ENCODE peak calls at places on chromosomes 16 and 17, in eight cellular contexts. One of them, this sample, is unnamed.

GRCh38 chr16:57684626-57685358 is 9.8 kb upstream of the DRC7 start:
- DNase-seq in Calu3: no peak
- DNase-seq in PC-3: no peak
- DNase-seq in activated naive CD4-positive, alpha-beta T cell treated with anti-CD3 and anti-CD28 coated beads, Interleukin-2, amount 10 ng/mL, durations not matched to agents 7 days and 5 days: no peak
- DNase-seq in EH: no peak
- DNase-seq in ecto neural progenitor cell: no peak
- DNase-seq in neural crest cell: no peak
- DNase-seq in NCI-H2081: no peak
- DNase-seq in this sample: no peak

GRCh38 chr17:57578608-57578990 is 166.5 kb downstream of the CCDC182 start:
- DNase-seq in Calu3: no peak
- DNase-seq in PC-3: no peak
- DNase-seq in activated naive CD4-positive, alpha-beta T cell treated with anti-CD3 and anti-CD28 coated beads, Interleukin-2, amount 10 ng/mL, durations not matched to agents 7 days and 5 days: no peak
- DNase-seq in EH: no peak
- DNase-seq in ecto neural progenitor cell: no peak
- DNase-seq in neural crest cell: no peak
- DNase-seq in NCI-H2081: no peak
- DNase-seq in this sample: no peak

GRCh38 chr16:27428035-27428785 is 26.2 kb downstream of the IL21R start:
- DNase-seq in Calu3: no peak
- DNase-seq in PC-3: no peak
- DNase-seq in activated naive CD4-positive, alpha-beta T cell treated with anti-CD3 and anti-CD28 coated beads, Interleukin-2, amount 10 ng/mL, durations not matched to agents 7 days and 5 days: no peak
- DNase-seq in EH: no peak
- DNase-seq in ecto neural progenitor cell: no peak
- DNase-seq in neural crest cell: no peak
- DNase-seq in NCI-H2081: no peak
- DNase-seq in this sample: no peak

GRCh38 chr16:78210305-78210704 is 110.9 kb downstream of the WWOX start:
- DNase-seq in Calu3: peak; percentile 60
- DNase-seq in PC-3: peak; percentile 90
- DNase-seq in activated naive CD4-positive, alpha-beta T cell treated with anti-CD3 and anti-CD28 coated beads, Interleukin-2, amount 10 ng/mL, durations not matched to agents 7 days and 5 days: no peak
- DNase-seq in EH: no peak
- DNase-seq in ecto neural progenitor cell: no peak
- DNase-seq in neural crest cell: no peak
- DNase-seq in NCI-H2081: no peak
- DNase-seq in this sample: no peak

GRCh38 chr17:44374306-44375195 is 10.9 kb upstream of the FAM171A2 start:
- DNase-seq in Calu3: peak; percentile 43
- DNase-seq in PC-3: no peak
- DNase-seq in activated naive CD4-positive, alpha-beta T cell treated with anti-CD3 and anti-CD28 coated beads, Interleukin-2, amount 10 ng/mL, durations not matched to agents 7 days and 5 days: no peak
- DNase-seq in EH: no peak
- DNase-seq in ecto neural progenitor cell: peak; percentile 77
- DNase-seq in neural crest cell: no peak
- DNase-seq in NCI-H2081: no peak
- DNase-seq in this sample: no peak

GRCh38 chr16:70608516-70608915 is 37.8 kb upstream of the IL34 start:
- DNase-seq in Calu3: peak; percentile 40
- DNase-seq in PC-3: peak; percentile 46
- DNase-seq in activated naive CD4-positive, alpha-beta T cell treated with anti-CD3 and anti-CD28 coated beads, Interleukin-2, amount 10 ng/mL, durations not matched to agents 7 days and 5 days: no peak
- DNase-seq in EH: no peak
- DNase-seq in ecto neural progenitor cell: no peak
- DNase-seq in neural crest cell: no peak
- DNase-seq in NCI-H2081: no peak
- DNase-seq in this sample: no peak

GRCh38 chr16:11251525-11252481 is 4.2 kb downstream of the SOCS1 start:
- DNase-seq in Calu3: no peak
- DNase-seq in PC-3: no peak
- DNase-seq in activated naive CD4-positive, alpha-beta T cell treated with anti-CD3 and anti-CD28 coated beads, Interleukin-2, amount 10 ng/mL, durations not matched to agents 7 days and 5 days: peak; percentile 77
- DNase-seq in EH: peak; percentile 21
- DNase-seq in ecto neural progenitor cell: no peak
- DNase-seq in neural crest cell: no peak
- DNase-seq in NCI-H2081: no peak
- DNase-seq in this sample: no peak

GRCh38 chr17:1040216-1040600 is 43.3 kb downstream of the TIMM22 start:
- DNase-seq in Calu3: no peak
- DNase-seq in PC-3: no peak
- DNase-seq in activated naive CD4-positive, alpha-beta T cell treated with anti-CD3 and anti-CD28 coated beads, Interleukin-2, amount 10 ng/mL, durations not matched to agents 7 days and 5 days: no peak
- DNase-seq in EH: no peak
- DNase-seq in ecto neural progenitor cell: no peak
- DNase-seq in neural crest cell: peak; percentile 50
- DNase-seq in NCI-H2081: no peak
- DNase-seq in this sample: peak; percentile 74

GRCh38 chr16:12754824-12755543 is 48.7 kb downstream of the CPPED1 start:
- DNase-seq in Calu3: no peak
- DNase-seq in PC-3: no peak
- DNase-seq in activated naive CD4-positive, alpha-beta T cell treated with anti-CD3 and anti-CD28 coated beads, Interleukin-2, amount 10 ng/mL, durations not matched to agents 7 days and 5 days: no peak
- DNase-seq in EH: peak; percentile 74
- DNase-seq in ecto neural progenitor cell: no peak
- DNase-seq in neural crest cell: no peak
- DNase-seq in NCI-H2081: no peak
- DNase-seq in this sample: no peak

GRCh38 chr16:66490774-66491715 is 58.9 kb downstream of the TK2 start:
- DNase-seq in Calu3: no peak
- DNase-seq in PC-3: no peak
- DNase-seq in activated naive CD4-positive, alpha-beta T cell treated with anti-CD3 and anti-CD28 coated beads, Interleukin-2, amount 10 ng/mL, durations not matched to agents 7 days and 5 days: no peak
- DNase-seq in EH: no peak
- DNase-seq in ecto neural progenitor cell: no peak
- DNase-seq in neural crest cell: no peak
- DNase-seq in NCI-H2081: no peak
- DNase-seq in this sample: no peak

GRCh38 chr16:48611329-48612137 is 1.6 kb upstream of the N4BP1 start:
- DNase-seq in Calu3: peak; percentile 42
- DNase-seq in PC-3: no peak
- DNase-seq in activated naive CD4-positive, alpha-beta T cell treated with anti-CD3 and anti-CD28 coated beads, Interleukin-2, amount 10 ng/mL, durations not matched to agents 7 days and 5 days: peak; percentile 90
- DNase-seq in EH: no peak
- DNase-seq in ecto neural progenitor cell: no peak
- DNase-seq in neural crest cell: no peak
- DNase-seq in NCI-H2081: peak; percentile 24
- DNase-seq in this sample: no peak

GRCh38 chr17:76569607-76570279 is 15.9 kb downstream of the ST6GALNAC2 start:
- DNase-seq in Calu3: peak; percentile 89
- DNase-seq in PC-3: peak; percentile 54
- DNase-seq in activated naive CD4-positive, alpha-beta T cell treated with anti-CD3 and anti-CD28 coated beads, Interleukin-2, amount 10 ng/mL, durations not matched to agents 7 days and 5 days: no peak
- DNase-seq in EH: no peak
- DNase-seq in ecto neural progenitor cell: no peak
- DNase-seq in neural crest cell: no peak
- DNase-seq in NCI-H2081: no peak
- DNase-seq in this sample: no peak

GRCh38 chr16:87918866-87919680 is 17.3 kb downstream of the CA5A start:
- DNase-seq in Calu3: no peak
- DNase-seq in PC-3: no peak
- DNase-seq in activated naive CD4-positive, alpha-beta T cell treated with anti-CD3 and anti-CD28 coated beads, Interleukin-2, amount 10 ng/mL, durations not matched to agents 7 days and 5 days: no peak
- DNase-seq in EH: peak; percentile 59
- DNase-seq in ecto neural progenitor cell: no peak
- DNase-seq in neural crest cell: no peak
- DNase-seq in NCI-H2081: no peak
- DNase-seq in this sample: no peak

GRCh38 chr17:81287155-81287554 is 8.0 kb downstream of the SLC38A10 start:
- DNase-seq in Calu3: no peak
- DNase-seq in PC-3: no peak
- DNase-seq in activated naive CD4-positive, alpha-beta T cell treated with anti-CD3 and anti-CD28 coated beads, Interleukin-2, amount 10 ng/mL, durations not matched to agents 7 days and 5 days: no peak
- DNase-seq in EH: no peak
- DNase-seq in ecto neural progenitor cell: no peak
- DNase-seq in neural crest cell: no peak
- DNase-seq in NCI-H2081: no peak
- DNase-seq in this sample: no peak

GRCh38 chr16:53078247-53078646 is 23.5 kb downstream of the CHD9 start:
- DNase-seq in Calu3: no peak
- DNase-seq in PC-3: no peak
- DNase-seq in activated naive CD4-positive, alpha-beta T cell treated with anti-CD3 and anti-CD28 coated beads, Interleukin-2, amount 10 ng/mL, durations not matched to agents 7 days and 5 days: no peak
- DNase-seq in EH: no peak
- DNase-seq in ecto neural progenitor cell: no peak
- DNase-seq in neural crest cell: no peak
- DNase-seq in NCI-H2081: no peak
- DNase-seq in this sample: no peak

GRCh38 chr16:84369105-84369504 is 767 bp downstream of the ATP2C2 start:
- DNase-seq in Calu3: no peak
- DNase-seq in PC-3: no peak
- DNase-seq in activated naive CD4-positive, alpha-beta T cell treated with anti-CD3 and anti-CD28 coated beads, Interleukin-2, amount 10 ng/mL, durations not matched to agents 7 days and 5 days: no peak
- DNase-seq in EH: no peak
- DNase-seq in ecto neural progenitor cell: no peak
- DNase-seq in neural crest cell: no peak
- DNase-seq in NCI-H2081: no peak
- DNase-seq in this sample: no peak

GRCh38 chr16:14486520-14487303 is 143.3 kb downstream of the PARN start:
- DNase-seq in Calu3: peak; percentile 79
- DNase-seq in PC-3: peak; percentile 92
- DNase-seq in activated naive CD4-positive, alpha-beta T cell treated with anti-CD3 and anti-CD28 coated beads, Interleukin-2, amount 10 ng/mL, durations not matched to agents 7 days and 5 days: no peak
- DNase-seq in EH: peak; percentile 97
- DNase-seq in ecto neural progenitor cell: peak; percentile 56
- DNase-seq in neural crest cell: peak; percentile 14
- DNase-seq in NCI-H2081: peak; percentile 41
- DNase-seq in this sample: peak; percentile 81

GRCh38 chr17:56434610-56435009 is 158.9 kb upstream of the NOG start:
- DNase-seq in Calu3: no peak
- DNase-seq in PC-3: no peak
- DNase-seq in activated naive CD4-positive, alpha-beta T cell treated with anti-CD3 and anti-CD28 coated beads, Interleukin-2, amount 10 ng/mL, durations not matched to agents 7 days and 5 days: no peak
- DNase-seq in EH: peak; percentile 19
- DNase-seq in ecto neural progenitor cell: no peak
- DNase-seq in neural crest cell: no peak
- DNase-seq in NCI-H2081: no peak
- DNase-seq in this sample: no peak

GRCh38 chr17:82696916-82697807 is 1.3 kb downstream of the RAB40B start:
- DNase-seq in Calu3: peak; percentile 34
- DNase-seq in PC-3: no peak
- DNase-seq in activated naive CD4-positive, alpha-beta T cell treated with anti-CD3 and anti-CD28 coated beads, Interleukin-2, amount 10 ng/mL, durations not matched to agents 7 days and 5 days: peak; percentile 34
- DNase-seq in EH: peak; percentile 9
- DNase-seq in ecto neural progenitor cell: peak; percentile 68
- DNase-seq in neural crest cell: no peak
- DNase-seq in NCI-H2081: no peak
- DNase-seq in this sample: peak; percentile 68

GRCh38 chr17:28404007-28404406 is 2.0 kb downstream of the SLC46A1 start:
- DNase-seq in Calu3: no peak
- DNase-seq in PC-3: no peak
- DNase-seq in activated naive CD4-positive, alpha-beta T cell treated with anti-CD3 and anti-CD28 coated beads, Interleukin-2, amount 10 ng/mL, durations not matched to agents 7 days and 5 days: no peak
- DNase-seq in EH: no peak
- DNase-seq in ecto neural progenitor cell: no peak
- DNase-seq in neural crest cell: no peak
- DNase-seq in NCI-H2081: no peak
- DNase-seq in this sample: no peak

GRCh38 chr17:55567240-55568216 is 56.3 kb upstream of the SMIM36 start:
- DNase-seq in Calu3: no peak
- DNase-seq in PC-3: no peak
- DNase-seq in activated naive CD4-positive, alpha-beta T cell treated with anti-CD3 and anti-CD28 coated beads, Interleukin-2, amount 10 ng/mL, durations not matched to agents 7 days and 5 days: no peak
- DNase-seq in EH: no peak
- DNase-seq in ecto neural progenitor cell: no peak
- DNase-seq in neural crest cell: no peak
- DNase-seq in NCI-H2081: no peak
- DNase-seq in this sample: no peak

GRCh38 chr16:10616395-10616743 is 36.0 kb upstream of the EMP2 start:
- DNase-seq in Calu3: no peak
- DNase-seq in PC-3: no peak
- DNase-seq in activated naive CD4-positive, alpha-beta T cell treated with anti-CD3 and anti-CD28 coated beads, Interleukin-2, amount 10 ng/mL, durations not matched to agents 7 days and 5 days: no peak
- DNase-seq in EH: no peak
- DNase-seq in ecto neural progenitor cell: no peak
- DNase-seq in neural crest cell: no peak
- DNase-seq in NCI-H2081: no peak
- DNase-seq in this sample: no peak

GRCh38 chr16:30382398-30383015 is at the start of gene SEPTIN1:
- DNase-seq in Calu3: no peak
- DNase-seq in PC-3: no peak
- DNase-seq in activated naive CD4-positive, alpha-beta T cell treated with anti-CD3 and anti-CD28 coated beads, Interleukin-2, amount 10 ng/mL, durations not matched to agents 7 days and 5 days: peak; percentile 89
- DNase-seq in EH: no peak
- DNase-seq in ecto neural progenitor cell: peak; percentile 41
- DNase-seq in neural crest cell: no peak
- DNase-seq in NCI-H2081: no peak
- DNase-seq in this sample: no peak

GRCh38 chr16:31362476-31363405 is 7.8 kb downstream of the ITGAX start:
- DNase-seq in Calu3: no peak
- DNase-seq in PC-3: no peak
- DNase-seq in activated naive CD4-positive, alpha-beta T cell treated with anti-CD3 and anti-CD28 coated beads, Interleukin-2, amount 10 ng/mL, durations not matched to agents 7 days and 5 days: no peak
- DNase-seq in EH: no peak
- DNase-seq in ecto neural progenitor cell: no peak
- DNase-seq in neural crest cell: no peak
- DNase-seq in NCI-H2081: no peak
- DNase-seq in this sample: no peak

This sample was measured in left lung.